ENCODE peak calls at places on chromosome 22, in seven cellular contexts. One of them, this sample, is unnamed. For H3K36me3 and H3K9me3, the result is how much of the 10 kb centered on the place peaks cover.

GRCh38 chr22:19703869-19704268 is 10.4 kb upstream of the SEPTIN5 start:
- DNase-seq in Caco-2: no peak
- DNase-seq in thoracic aorta: no peak
- DNase-seq in lower lobe of right lung: peak
- DNase-seq in pancreas: no peak
- DNase-seq in left lung: no peak
- DNase-seq in gastrocnemius medialis: no peak
- DNase-seq in this sample: peak

GRCh38 chr22:35172452-35172851 is 84.8 kb upstream of the HMGXB4 start:
- DNase-seq in Caco-2: no peak
- DNase-seq in gastrocnemius medialis: no peak
- DNase-seq in thoracic aorta: no peak
- DNase-seq in left lung: no peak
- DNase-seq in lower lobe of right lung: no peak
- DNase-seq in pancreas: no peak
- DNase-seq in this sample: no peak

GRCh38 chr22:19912236-19912999 is 29.2 kb upstream of the COMT start:
- DNase-seq in left lung: no peak
- DNase-seq in lower lobe of right lung: no peak
- DNase-seq in pancreas: no peak
- DNase-seq in Caco-2: peak
- DNase-seq in thoracic aorta: no peak
- DNase-seq in gastrocnemius medialis: no peak
- DNase-seq in this sample: no peak

GRCh38 chr22:46830001-46830715 is 67.7 kb downstream of the TBC1D22A start:
- DNase-seq in gastrocnemius medialis: peak
- DNase-seq in thoracic aorta: no peak
- DNase-seq in pancreas: no peak
- DNase-seq in Caco-2: no peak
- DNase-seq in lower lobe of right lung: no peak
- DNase-seq in left lung: no peak
- DNase-seq in this sample: peak

GRCh38 chr22:39471421-39472141 is 14.8 kb downstream of the MGAT3 start:
- DNase-seq in thoracic aorta: no peak
- DNase-seq in left lung: no peak
- DNase-seq in lower lobe of right lung: no peak
- DNase-seq in gastrocnemius medialis: no peak
- DNase-seq in pancreas: no peak
- DNase-seq in Caco-2: peak
- DNase-seq in this sample: no peak

GRCh38 chr22:28703436-28703835 is 23.8 kb upstream of the TTC28 start:
- DNase-seq in left lung: no peak
- DNase-seq in gastrocnemius medialis: no peak
- DNase-seq in Caco-2: no peak
- DNase-seq in pancreas: no peak
- DNase-seq in lower lobe of right lung: no peak
- DNase-seq in thoracic aorta: no peak
- DNase-seq in this sample: no peak

GRCh38 chr22:29312218-29313125 is 3.0 kb downstream of the RASL10A start:
- DNase-seq in Caco-2: no peak
- DNase-seq in pancreas: no peak
- DNase-seq in thoracic aorta: no peak
- DNase-seq in left lung: no peak
- DNase-seq in lower lobe of right lung: peak
- DNase-seq in gastrocnemius medialis: peak
- DNase-seq in this sample: no peak

GRCh38 chr22:32794449-32795213 is 6.9 kb upstream of the TIMP3 start:
- DNase-seq in pancreas: no peak
- DNase-seq in left lung: no peak
- DNase-seq in thoracic aorta: no peak
- DNase-seq in gastrocnemius medialis: no peak
- DNase-seq in Caco-2: no peak
- DNase-seq in lower lobe of right lung: no peak
- DNase-seq in this sample: no peak

GRCh38 chr22:19845369-19845722 is 9.3 kb downstream of the GNB1L start:
- DNase-seq in Caco-2: no peak
- DNase-seq in lower lobe of right lung: no peak
- DNase-seq in gastrocnemius medialis: no peak
- DNase-seq in thoracic aorta: no peak
- DNase-seq in left lung: no peak
- DNase-seq in pancreas: no peak
- DNase-seq in this sample: no peak

GRCh38 chr22:47065756-47066615 is 303.5 kb downstream of the TBC1D22A start:
- DNase-seq in lower lobe of right lung: no peak
- DNase-seq in thoracic aorta: no peak
- DNase-seq in gastrocnemius medialis: no peak
- DNase-seq in left lung: no peak
- DNase-seq in Caco-2: no peak
- DNase-seq in pancreas: peak
- DNase-seq in this sample: no peak

GRCh38 chr22:44330188-44330726 is 17.5 kb upstream of the SHISAL1 start:
- DNase-seq in pancreas: no peak
- DNase-seq in left lung: no peak
- DNase-seq in gastrocnemius medialis: no peak
- DNase-seq in thoracic aorta: no peak
- DNase-seq in Caco-2: no peak
- DNase-seq in lower lobe of right lung: no peak
- DNase-seq in this sample: no peak

GRCh38 chr22:43226368-43226979 is 39.5 kb upstream of the TTLL12 start:
- DNase-seq in pancreas: no peak
- DNase-seq in lower lobe of right lung: no peak
- DNase-seq in gastrocnemius medialis: no peak
- DNase-seq in Caco-2: no peak
- DNase-seq in thoracic aorta: no peak
- DNase-seq in left lung: no peak
- DNase-seq in this sample: no peak

GRCh38 chr22:47474895-47475294 is 712.4 kb downstream of the TBC1D22A start:
- DNase-seq in left lung: no peak
- DNase-seq in thoracic aorta: no peak
- DNase-seq in gastrocnemius medialis: no peak
- DNase-seq in pancreas: no peak
- DNase-seq in Caco-2: no peak
- DNase-seq in lower lobe of right lung: no peak
- DNase-seq in this sample: no peak

GRCh38 chr22:29713156-29713715 is 6.6 kb upstream of the CABP7 start:
- DNase-seq in lower lobe of right lung: no peak
- DNase-seq in left lung: no peak
- DNase-seq in pancreas: no peak
- DNase-seq in gastrocnemius medialis: no peak
- DNase-seq in thoracic aorta: no peak
- DNase-seq in Caco-2: no peak
- DNase-seq in this sample: no peak

GRCh38 chr22:35620624-35621245 is 3.6 kb upstream of the MB start:
- DNase-seq in lower lobe of right lung: no peak
- DNase-seq in Caco-2: no peak
- DNase-seq in pancreas: no peak
- DNase-seq in thoracic aorta: no peak
- DNase-seq in gastrocnemius medialis: peak
- DNase-seq in left lung: no peak
- DNase-seq in this sample: no peak

GRCh38 chr22:43066844-43067385 is 22.3 kb downstream of the TTLL1 start:
- DNase-seq in left lung: no peak
- DNase-seq in thoracic aorta: no peak
- DNase-seq in lower lobe of right lung: no peak
- DNase-seq in pancreas: no peak
- DNase-seq in Caco-2: no peak
- DNase-seq in gastrocnemius medialis: no peak
- DNase-seq in this sample: no peak

GRCh38 chr22:44450503-44450902 is 47.5 kb downstream of the RTL6 start:
- DNase-seq in gastrocnemius medialis: no peak
- DNase-seq in left lung: no peak
- DNase-seq in pancreas: no peak
- DNase-seq in Caco-2: no peak
- DNase-seq in thoracic aorta: no peak
- DNase-seq in lower lobe of right lung: no peak
- DNase-seq in this sample: no peak

DNA sequence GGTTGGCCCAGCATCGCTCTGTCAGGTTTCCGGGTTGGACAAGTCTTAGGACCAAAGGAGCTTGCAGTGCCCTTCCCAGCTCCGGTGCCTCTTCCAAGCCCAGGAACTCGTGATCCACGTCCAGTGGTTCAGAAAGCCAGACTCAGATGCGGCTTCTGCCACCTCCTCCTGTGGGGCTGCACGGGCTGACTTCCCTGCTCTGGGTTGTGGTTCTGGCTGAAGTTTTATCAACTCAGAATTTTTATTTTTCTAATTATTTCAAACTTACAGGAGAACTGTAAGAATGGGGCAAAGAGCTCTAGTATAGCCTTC is 85.0 kb downstream of the BCR start:
- DNase-seq in left lung: no peak
- DNase-seq in Caco-2: no peak
- DNase-seq in lower lobe of right lung: no peak
- DNase-seq in gastrocnemius medialis: no peak
- DNase-seq in pancreas: no peak
- DNase-seq in thoracic aorta: no peak
- DNase-seq in this sample: no peak
- H3K36me3 ChIP-seq in left lung: half or more
- H3K36me3 ChIP-seq in Caco-2: under half
- H3K36me3 ChIP-seq in lower lobe of right lung: half or more
- H3K36me3 ChIP-seq in gastrocnemius medialis: under half
- H3K36me3 ChIP-seq in pancreas: under half
- H3K36me3 ChIP-seq in thoracic aorta: under half
- H3K36me3 ChIP-seq in this sample: under half

GRCh38 chr22:48835364-48835763 is 992.3 kb downstream of the BRD1 start:
- DNase-seq in left lung: no peak
- DNase-seq in Caco-2: no peak
- DNase-seq in gastrocnemius medialis: no peak
- DNase-seq in pancreas: no peak
- DNase-seq in lower lobe of right lung: no peak
- DNase-seq in thoracic aorta: no peak
- DNase-seq in this sample: no peak
- H3K9me3 ChIP-seq in left lung: under half
- H3K9me3 ChIP-seq in Caco-2: under half
- H3K9me3 ChIP-seq in gastrocnemius medialis: under half
- H3K9me3 ChIP-seq in pancreas: under half
- H3K9me3 ChIP-seq in lower lobe of right lung: under half
- H3K9me3 ChIP-seq in thoracic aorta: under half
- H3K9me3 ChIP-seq in this sample: under half

GRCh38 chr22:37819100-37819433 is 4.1 kb upstream of the GALR3 start:
- DNase-seq in pancreas: no peak
- DNase-seq in thoracic aorta: no peak
- DNase-seq in left lung: no peak
- DNase-seq in lower lobe of right lung: no peak
- DNase-seq in gastrocnemius medialis: no peak
- DNase-seq in Caco-2: no peak
- DNase-seq in this sample: no peak

GRCh38 chr22:37820350-37820749 is 2.8 kb upstream of the GALR3 start:
- DNase-seq in lower lobe of right lung: no peak
- DNase-seq in Caco-2: no peak
- DNase-seq in left lung: no peak
- DNase-seq in pancreas: no peak
- DNase-seq in thoracic aorta: no peak
- DNase-seq in gastrocnemius medialis: no peak
- DNase-seq in this sample: no peak

GRCh38 chr22:37823134-37823985 is at the start of gene GALR3:
- DNase-seq in left lung: no peak
- DNase-seq in thoracic aorta: no peak
- DNase-seq in gastrocnemius medialis: no peak
- DNase-seq in pancreas: no peak
- DNase-seq in Caco-2: no peak
- DNase-seq in lower lobe of right lung: no peak
- DNase-seq in this sample: no peak

GRCh38 chr22:37824674-37825641 is 1.8 kb downstream of the GALR3 start:
- DNase-seq in lower lobe of right lung: no peak
- DNase-seq in Caco-2: no peak
- DNase-seq in gastrocnemius medialis: no peak
- DNase-seq in thoracic aorta: no peak
- DNase-seq in pancreas: no peak
- DNase-seq in left lung: no peak
- DNase-seq in this sample: no peak

DNA sequence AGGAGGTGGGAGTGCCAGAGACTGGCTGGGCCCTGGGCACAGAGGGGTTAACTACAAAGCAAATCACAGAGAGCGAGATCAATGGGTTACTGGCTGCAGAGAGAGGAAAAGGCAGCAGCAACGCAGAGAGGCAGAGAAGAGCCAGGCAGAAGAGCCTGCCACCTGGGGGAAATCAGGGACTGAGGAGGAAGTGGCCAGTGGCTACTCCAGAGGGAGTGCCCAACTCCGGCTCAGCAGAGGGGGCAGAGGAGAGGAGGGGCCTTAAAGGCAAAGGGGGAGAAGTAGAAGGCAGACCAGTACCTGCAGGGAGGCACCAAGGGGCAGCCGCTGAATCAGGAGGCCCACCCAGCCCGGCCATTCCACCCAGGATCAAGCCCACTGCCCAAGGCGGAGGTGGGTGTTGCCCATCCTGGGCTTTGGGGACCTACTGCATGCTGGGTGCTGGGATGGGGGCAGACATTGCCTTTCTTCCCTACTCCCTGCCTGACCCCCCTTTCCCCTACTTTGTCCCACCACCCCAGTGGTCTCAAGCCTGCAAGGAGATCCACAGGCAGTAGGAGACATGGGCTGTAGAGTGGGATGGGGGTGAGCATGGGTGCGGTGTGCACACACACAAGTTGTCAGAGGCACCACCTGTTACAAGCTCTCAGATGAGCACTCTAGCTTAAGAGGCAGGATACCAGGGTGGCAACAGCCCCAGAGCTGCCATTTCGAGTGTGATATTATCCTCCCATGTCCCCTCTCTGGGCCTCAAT is 926 bp upstream of the GALR3 start:
- DNase-seq in lower lobe of right lung: no peak
- DNase-seq in thoracic aorta: no peak
- DNase-seq in Caco-2: no peak
- DNase-seq in pancreas: no peak
- DNase-seq in gastrocnemius medialis: no peak
- DNase-seq in left lung: no peak
- DNase-seq in this sample: no peak
- TF ChIP-seq CTCF in lower lobe of right lung: no peak
- TF ChIP-seq CTCF in thoracic aorta: no peak
- TF ChIP-seq CTCF in Caco-2: no peak
- TF ChIP-seq CTCF in pancreas: no peak
- TF ChIP-seq CTCF in gastrocnemius medialis: no peak
- TF ChIP-seq CTCF in left lung: no peak
- TF ChIP-seq CTCF in this sample: no peak

GRCh38 chr22:21611210-21611977 is 18.4 kb downstream of the YDJC start:
- DNase-seq in gastrocnemius medialis: no peak
- DNase-seq in Caco-2: no peak
- DNase-seq in left lung: no peak
- DNase-seq in lower lobe of right lung: no peak
- DNase-seq in pancreas: no peak
- DNase-seq in thoracic aorta: no peak
- DNase-seq in this sample: no peak
- H3K36me3 ChIP-seq in gastrocnemius medialis: under half
- H3K36me3 ChIP-seq in Caco-2: under half
- H3K36me3 ChIP-seq in left lung: half or more
- H3K36me3 ChIP-seq in lower lobe of right lung: half or more
- H3K36me3 ChIP-seq in pancreas: under half
- H3K36me3 ChIP-seq in thoracic aorta: under half
- H3K36me3 ChIP-seq in this sample: under half

GRCh38 chr22:30969532-30970355 is 679 bp downstream of the TUG1 start:
- DNase-seq in thoracic aorta: no peak
- DNase-seq in left lung: peak
- DNase-seq in lower lobe of right lung: no peak
- DNase-seq in gastrocnemius medialis: peak
- DNase-seq in Caco-2: peak
- DNase-seq in pancreas: no peak
- DNase-seq in this sample: no peak
- H3K9me3 ChIP-seq in thoracic aorta: under half
- H3K9me3 ChIP-seq in left lung: under half
- H3K9me3 ChIP-seq in lower lobe of right lung: under half
- H3K9me3 ChIP-seq in gastrocnemius medialis: under half
- H3K9me3 ChIP-seq in Caco-2: under half
- H3K9me3 ChIP-seq in pancreas: under half
- H3K9me3 ChIP-seq in this sample: under half

This sample was measured in psoas muscle.